ENCODE peak calls at places on chromosomes 4 and X, in seven cellular contexts. V is stimulated activated CD4-positive, alpha-beta T cell treated with anti-CD3 and anti-CD28 coated beads, TNF-alpha, amount 100 ng/mL, for 4 hours; Q is endothelial cell; K is CD4-positive, CD25-positive, alpha-beta regulatory T cell; D is SW480; J is C1 segment of cervical spinal cord; O is HCT116. W is an unnamed sample.
A peak's percentile ranks its signal among the peaks of the same experiment; 100 is the strongest.

GRCh38 chr4:124304936-124305335 is 407.6 kb downstream of the ANKRD50 start:
- DNase-seq in D (no peak), Q (no peak), O (no peak), J (no peak), K (no peak), V (no peak), W (no peak)

GRCh38 chr4:104451573-104451972 is 43.1 kb downstream of the CXXC4 start:
- DNase-seq in K (no peak), J (no peak), O (no peak), Q (no peak), V (no peak), D (no peak), W (peak; percentile 12)

GRCh38 chr4:141329174-141329569 is 108.5 kb downstream of the ZNF330 start:
- DNase-seq in Q (no peak), J (no peak), D (no peak), K (no peak), V (no peak), O (no peak), W (no peak)

GRCh38 chr4:183422962-183423653 is 21.3 kb upstream of the CDKN2AIP start:
- DNase-seq in Q (no peak), J (no peak), V (no peak), K (no peak), O (no peak), D (peak; percentile 40), W (peak; percentile 25)

GRCh38 chr4:37675587-37676290 is 10.4 kb downstream of the RELL1 start:
- DNase-seq in J (no peak), D (no peak), O (no peak), Q (no peak), V (no peak), K (no peak), W (no peak)

GRCh38 chr4:184624972-184625554 is 24.2 kb downstream of the CASP3 start:
- DNase-seq in J (no peak), Q (no peak), K (no peak), O (no peak), D (no peak), V (no peak), W (no peak)

GRCh38 chrX:51834076-51834475 is 59.3 kb upstream of the MAGED1 start:
- DNase-seq in K (no peak), O (no peak), V (no peak), D (peak; percentile 1), J (no peak), Q (no peak), W (no peak)

GRCh38 chrX:95889279-95889678 is 795.4 kb upstream of the DIAPH2 start:
- DNase-seq in O (no peak), K (no peak), Q (no peak), V (no peak), J (no peak), D (peak; percentile 0), W (no peak)

GRCh38 chr4:122687450-122688121 is 44.9 kb upstream of the BBS12 start:
- DNase-seq in Q (no peak), J (no peak), O (no peak), V (no peak), D (no peak), K (no peak), W (peak; percentile 72)

GRCh38 chr4:161841759-161842158 is 322.0 kb downstream of the FSTL5 start:
- DNase-seq in Q (no peak), D (no peak), J (peak; percentile 95), K (no peak), O (no peak), V (no peak), W (no peak)

GRCh38 chr4:169984203-169984602 is 42.0 kb downstream of the MFAP3L start:
- DNase-seq in J (no peak), Q (no peak), D (no peak), K (no peak), V (no peak), O (no peak), W (no peak)